ENCODE peak calls at places on chromosomes 13 and 19, in six cellular contexts. R is stimulated activated CD8-positive, alpha-beta memory T cell treated with anti-CD3 and anti-CD28 coated beads, Interleukin-12 subunit alpha, Interleukin-12 subunit beta, amount 100 ng/mL, for 4 hours; K is stimulated activated naive CD4-positive, alpha-beta T cell treated with Interleukin-2 at 50 U/mL for 16 hours; Z is brain microvascular endothelial cell; D is non-pigmented ciliary epithelial cell; E is choroid plexus epithelial cell. A is an unnamed sample.

GRCh38 chr19:45621389-45621788 is 17.8 kb downstream of the EML2 start:
- DNase-seq in R (no peak), K (no peak), Z (no peak), D (no peak), E (no peak), A (no peak)

GRCh38 chr13:100650321-100650720 is 24.3 kb downstream of the TMTC4 start:
- DNase-seq in R (no peak), K (no peak), Z (no peak), D (no peak), E (no peak), A (no peak)

GRCh38 chr19:15696654-15697194 is 23.8 kb downstream of the CYP4F12 start:
- DNase-seq in R (no peak), K (no peak), Z (no peak), D (no peak), E (no peak), A (no peak)

GRCh38 chr19:30388327-30388726 is 16.1 kb downstream of the ZNF536 start:
- DNase-seq in R (no peak), K (no peak), Z (no peak), D (no peak), E (no peak), A (no peak)

GRCh38 chr13:75368167-75368566 is 113.8 kb downstream of the TBC1D4 start:
- DNase-seq in R (no peak), K (no peak), Z (peak; percentile 88), D (peak; percentile 74), E (peak; percentile 91), A (no peak)

GRCh38 chr13:33182729-33183128 is 102.8 kb downstream of the STARD13 start:
- DNase-seq in R (no peak), K (no peak), Z (no peak), D (no peak), E (no peak), A (no peak)

GRCh38 chr19:19539738-19540703 is 2.0 kb downstream of the CILP2 start:
- DNase-seq in R (peak; percentile 51), K (peak; percentile 61), Z (peak; percentile 56), D (no peak), E (peak; percentile 80), A (peak; percentile 60)

GRCh38 chr13:48709213-48709612 is 55.5 kb downstream of the CYSLTR2 start:
- DNase-seq in R (no peak), K (no peak), Z (no peak), D (no peak), E (no peak), A (no peak)

GRCh38 chr19:7850429-7850819 is 20.4 kb downstream of the EVI5L start:
- DNase-seq in R (no peak), K (no peak), Z (no peak), D (no peak), E (no peak), A (no peak)

GRCh38 chr13:46179576-46180368 is 2.2 kb downstream of the LCP1 start:
- DNase-seq in R (peak; percentile 65), K (peak; percentile 77), Z (no peak), D (no peak), E (no peak), A (peak; percentile 71)

GRCh38 chr19:18969953-18970659 is 29.1 kb upstream of the HOMER3 start:
- DNase-seq in R (no peak), K (no peak), Z (no peak), D (no peak), E (no peak), A (no peak)

GRCh38 chr13:109730832-109731335 is 55.5 kb downstream of the IRS2 start:
- DNase-seq in R (no peak), K (no peak), Z (no peak), D (no peak), E (no peak), A (no peak)

GRCh38 chr19:50492303-50493052 is 15.8 kb upstream of the GARIN5A start:
- DNase-seq in R (no peak), K (peak; percentile 12), Z (no peak), D (no peak), E (peak; percentile 13), A (no peak)

GRCh38 chr13:28754698-28755545 is 36.2 kb upstream of the SLC46A3 start:
- DNase-seq in R (no peak), K (no peak), Z (peak; percentile 32), D (no peak), E (peak; percentile 84), A (no peak)

GRCh38 chr19:14116918-14117578 is 514 bp downstream of the PRKACA start:
- DNase-seq in R (no peak), K (no peak), Z (no peak), D (no peak), E (no peak), A (peak; percentile 23)

GRCh38 chr13:50303963-50304721 is 288.9 kb downstream of the KCNRG start:
- DNase-seq in R (no peak), K (no peak), Z (no peak), D (no peak), E (no peak), A (no peak)

GRCh38 chr13:23806874-23807522 is 82.2 kb downstream of the MIPEP start:
- DNase-seq in R (no peak), K (no peak), Z (no peak), D (no peak), E (no peak), A (no peak)

GRCh38 chr13:59413121-59413520 is 750.6 kb downstream of the DIAPH3 start:
- DNase-seq in R (no peak), K (no peak), Z (peak; percentile 5), D (no peak), E (no peak), A (no peak)